ENCODE peak calls at places on chromosomes 4 and X, in six cellular contexts. S is lower lobe of right lung, X is cardiac muscle cell, E is fibroblast of lung, C is GM06990, Q is testis. T is an unnamed sample.
A peak's percentile ranks its signal among the peaks of the same experiment; 100 is the strongest.

GRCh38 chrX:111869639-111870034 is 6.3 kb upstream of the TRPC5OS start:
- DNase-seq in S (no peak), X (peak; percentile 57), Q (peak; percentile 22), E (peak; percentile 31), C (no peak), T (peak; percentile 24)

GRCh38 chrX:63922221-63922620 is 137.2 kb upstream of the ARHGEF9 start:
- DNase-seq in C (no peak), E (peak; percentile 1), Q (no peak), S (no peak), X (no peak), T (no peak)

GRCh38 chr4:56197387-56197786 is 189.9 kb downstream of the AASDH start:
- DNase-seq in E (no peak), S (no peak), X (peak; percentile 59), Q (no peak), C (no peak), T (no peak)

GRCh38 chr4:25632135-25632534 is 23.5 kb upstream of the SLC34A2 start:
- DNase-seq in C (no peak), X (no peak), E (no peak), Q (no peak), S (no peak), T (no peak)

GRCh38 chr4:169615467-169616106 is 3.2 kb upstream of the NEK1 start:
- DNase-seq in E (no peak), S (no peak), Q (no peak), C (no peak), X (no peak), T (no peak)

GRCh38 chr4:26576171-26576829 is 7.6 kb upstream of the TBC1D19 start:
- DNase-seq in Q (no peak), C (no peak), S (no peak), E (peak; percentile 86), X (peak; percentile 65), T (no peak)

GRCh38 chr4:131644619-131645018 is 1504.5 kb upstream of the PCDH10 start:
- DNase-seq in Q (peak; percentile 18), X (peak; percentile 76), C (no peak), S (no peak), E (peak; percentile 45), T (peak; percentile 61)

GRCh38 chrX:150446151-150446550 is 83.0 kb downstream of the MAMLD1 start:
- DNase-seq in X (peak; percentile 30), C (no peak), S (no peak), E (no peak), Q (no peak), T (no peak)

GRCh38 chrX:136168929-136169735 is 21.8 kb downstream of the FHL1 start:
- DNase-seq in Q (no peak), X (peak; percentile 83), C (no peak), E (peak; percentile 97), S (no peak), T (peak; percentile 59)

GRCh38 chr4:76458297-76458696 is 23.3 kb downstream of the SHROOM3 start:
- DNase-seq in C (no peak), X (peak; percentile 54), S (no peak), E (no peak), Q (no peak), T (no peak)

GRCh38 chr4:142378179-142378578 is 467.9 kb downstream of the INPP4B start:
- DNase-seq in E (no peak), C (no peak), Q (no peak), X (no peak), S (no peak), T (no peak)

GRCh38 chrX:78997870-78998558 is 52.8 kb downstream of the P2RY10 start:
- DNase-seq in Q (no peak), E (no peak), S (no peak), X (no peak), C (peak; percentile 19), T (no peak)

GRCh38 chr4:124167602-124168001 is 544.9 kb downstream of the ANKRD50 start:
- DNase-seq in Q (no peak), S (no peak), C (no peak), X (peak; percentile 24), E (no peak), T (no peak)

GRCh38 chrX:154546354-154547244 is at the start of gene G6PD:
- DNase-seq in C (peak; percentile 84), Q (peak; percentile 75), E (peak; percentile 49), X (peak; percentile 77), S (peak; percentile 79), T (peak; percentile 82)

GRCh38 chr4:159252491-159252890 is 149.6 kb downstream of the RAPGEF2 start:
- DNase-seq in E (peak; percentile 31), Q (no peak), C (no peak), X (peak; percentile 62), S (no peak), T (no peak)

GRCh38 chr4:98448923-98449322 is 187.7 kb downstream of the RAP1GDS1 start:
- DNase-seq in S (no peak), E (no peak), C (peak; percentile 8), X (peak; percentile 42), Q (no peak), T (no peak)

GRCh38 chr4:6120361-6120760 is 80.0 kb downstream of the JAKMIP1 start:
- DNase-seq in X (no peak), C (no peak), E (no peak), S (no peak), Q (no peak), T (no peak)

DNA sequence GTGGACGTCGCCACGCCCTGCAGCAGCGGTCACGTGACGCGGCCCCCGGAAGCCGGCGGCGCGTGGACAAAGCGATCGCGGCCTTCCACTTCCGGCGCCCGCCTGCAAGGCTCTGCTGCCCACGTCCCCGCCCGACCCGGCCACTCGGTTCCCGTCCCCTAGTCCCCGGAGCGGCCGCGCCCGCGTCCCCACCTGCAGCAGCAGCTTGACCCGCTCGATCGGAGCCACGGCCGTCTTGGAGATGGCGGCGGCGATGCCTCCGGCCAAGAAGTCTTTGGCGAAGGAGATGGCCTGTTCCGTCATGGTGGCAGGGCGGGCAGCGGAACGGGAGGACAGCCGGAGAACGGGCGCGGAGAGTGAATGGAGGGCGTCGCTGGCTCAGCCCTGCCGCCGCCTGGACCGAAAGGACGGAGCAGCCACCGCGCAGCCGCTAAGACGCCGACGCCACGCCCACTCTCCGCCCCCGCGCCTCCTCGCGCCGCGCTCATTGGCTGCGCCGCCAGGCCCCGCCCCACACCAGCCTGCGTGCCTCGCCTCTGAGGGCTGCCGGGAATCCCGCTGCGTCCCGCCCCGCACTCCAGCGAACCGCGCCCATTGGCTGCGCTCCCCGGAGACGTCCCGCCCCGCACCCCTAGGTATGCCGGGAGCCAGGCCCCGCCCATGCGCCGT is at the start of gene SLC25A6:
- DNase-seq in E (peak; percentile 97), C (peak; percentile 100), X (peak; percentile 99), S (peak; percentile 99), Q (peak; percentile 98), T (peak; percentile 95)
- TF ChIP-seq CTCF in E (no peak), C (peak; percentile 7), X (peak; percentile 2), S (peak; percentile 23), Q (peak; percentile 29), T (no peak)

GRCh38 chr4:42237010-42237409 is 84.6 kb upstream of the BEND4 start:
- DNase-seq in Q (no peak), C (no peak), S (no peak), E (no peak), X (no peak), T (no peak)
- H3K27me3 ChIP-seq in Q (no peaks in the 10 kb centered on the region), C (no peaks in the 10 kb centered on the region), S (no peaks in the 10 kb centered on the region), E (no peaks in the 10 kb centered on the region), X (no peaks in the 10 kb centered on the region), T (no peaks in the 10 kb centered on the region)

DNA sequence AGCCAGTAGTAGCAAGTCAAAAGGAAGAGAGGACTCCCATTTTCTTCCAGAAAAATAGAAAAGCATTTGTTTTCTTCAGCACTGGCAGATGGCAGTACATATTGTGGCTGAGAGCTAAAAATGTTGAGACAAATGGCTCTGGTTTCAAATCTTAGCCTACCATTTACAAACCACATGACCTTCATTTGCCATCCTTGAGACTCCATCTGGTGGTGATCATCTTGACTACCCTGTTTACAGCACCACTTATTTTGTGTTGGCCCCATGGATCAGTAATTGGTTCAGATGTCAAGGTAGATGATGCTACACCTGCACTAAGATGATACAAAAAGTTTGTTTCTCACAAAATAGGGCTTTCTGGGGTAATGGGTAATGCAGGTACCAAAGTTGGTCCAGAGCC is 951.8 kb upstream of the IGFBP7 start:
- DNase-seq in S (no peak), C (no peak), Q (no peak), E (no peak), X (no peak), T (no peak)
- TF ChIP-seq CTCF in S (no peak), C (no peak), Q (no peak), E (no peak), X (no peak), T (peak; percentile 16)

GRCh38 chr4:87126056-87126455 is 94.4 kb downstream of the KLHL8 start:
- DNase-seq in X (no peak), S (no peak), Q (no peak), C (no peak), E (no peak), T (no peak)
- H3K27me3 ChIP-seq in X (no peaks in the 10 kb centered on the region), S (no peaks in the 10 kb centered on the region), Q (no peaks in the 10 kb centered on the region), C (no peaks in the 10 kb centered on the region), E (no peaks in the 10 kb centered on the region), T (no peaks in the 10 kb centered on the region)

GRCh38 chrX:69130448-69130847 is 34.8 kb downstream of the PJA1 start:
- DNase-seq in Q (no peak), E (no peak), S (no peak), X (no peak), C (no peak), T (no peak)

GRCh38 chrX:69137371-69137881 is 27.8 kb downstream of the PJA1 start:
- DNase-seq in S (no peak), Q (peak; percentile 55), X (peak; percentile 90), E (peak; percentile 83), C (no peak), T (peak; percentile 19)

GRCh38 chrX:69137911-69138310 is 27.3 kb downstream of the PJA1 start:
- DNase-seq in Q (no peak), X (peak; percentile 45), C (no peak), S (no peak), E (no peak), T (no peak)

GRCh38 chrX:69136546-69137331 is 28.5 kb downstream of the PJA1 start:
- DNase-seq in S (no peak), E (peak; percentile 32), X (peak; percentile 67), Q (peak; percentile 53), C (no peak), T (peak; percentile 59)

GRCh38 chrX:69133561-69134542 is 31.4 kb downstream of the PJA1 start:
- DNase-seq in X (peak; percentile 84), S (no peak), Q (peak; percentile 53), E (peak; percentile 72), C (no peak), T (peak; percentile 47)
- TF ChIP-seq CTCF in X (peak; percentile 74), S (peak; percentile 40), Q (no peak), E (peak; percentile 66), C (peak; percentile 19), T (peak; percentile 68)

DNA sequence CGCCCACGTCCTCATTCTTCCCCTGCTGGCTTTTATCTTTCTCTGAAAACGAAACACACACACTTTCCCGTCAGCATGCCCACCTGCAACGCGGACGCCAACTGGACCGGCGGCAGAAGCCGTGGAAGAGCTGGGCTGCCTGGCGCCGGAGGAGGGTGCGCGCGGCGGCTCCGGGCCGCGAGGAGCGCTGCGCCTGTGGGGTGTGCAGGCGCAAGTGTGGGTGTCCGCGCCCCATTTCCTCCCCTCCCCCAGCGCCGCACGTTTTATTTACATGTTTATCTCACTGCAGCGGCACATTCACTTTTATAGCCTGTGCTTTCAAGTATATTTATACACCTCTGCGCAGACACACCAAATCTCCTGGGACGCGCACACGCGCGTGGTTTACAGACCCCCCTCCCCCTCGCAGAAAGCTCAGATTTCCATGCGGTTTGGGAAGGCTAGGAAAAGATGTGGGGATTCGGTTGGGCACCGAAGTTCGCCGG is 1.5 kb downstream of the PITX2 start:
- DNase-seq in Q (no peak), X (no peak), E (no peak), S (no peak), C (no peak), T (no peak)
- H3K27me3 ChIP-seq in Q (no peaks in the 10 kb centered on the region), X (peaks cover 100% of the 10 kb centered on the region), E (peaks cover 86% of the 10 kb centered on the region), S (peaks cover 99% of the 10 kb centered on the region), C (no peaks in the 10 kb centered on the region), T (peaks cover 100% of the 10 kb centered on the region)

T was measured in BE2C.